ENCODE peak calls at places on chromosomes 3 and 15, in five cellular contexts. One of them, this sample, is unnamed.

GRCh38 chr3:53254810-53255359 is 937 bp downstream of the TKT start:
- DNase-seq in fibroblast of lung: peak
- DNase-seq in astrocyte: peak
- DNase-seq in fibroblast of pulmonary artery: peak
- DNase-seq in RWPE2: peak
- DNase-seq in this sample: peak

GRCh38 chr3:79724206-79724605 is 43.6 kb downstream of the ROBO1 start:
- DNase-seq in astrocyte: no peak
- DNase-seq in fibroblast of lung: no peak
- DNase-seq in fibroblast of pulmonary artery: no peak
- DNase-seq in RWPE2: no peak
- DNase-seq in this sample: no peak

GRCh38 chr3:17355591-17355990 is 386.8 kb downstream of the TBC1D5 start:
- DNase-seq in RWPE2: no peak
- DNase-seq in astrocyte: peak
- DNase-seq in fibroblast of lung: no peak
- DNase-seq in fibroblast of pulmonary artery: no peak
- DNase-seq in this sample: peak

GRCh38 chr3:58874795-58875194 is 175.0 kb downstream of the CFAP20DC start:
- DNase-seq in RWPE2: peak
- DNase-seq in fibroblast of lung: peak
- DNase-seq in fibroblast of pulmonary artery: no peak
- DNase-seq in astrocyte: peak
- DNase-seq in this sample: peak

GRCh38 chr15:91491131-91491950 is 362.2 kb upstream of the SLCO3A1 start:
- DNase-seq in fibroblast of lung: no peak
- DNase-seq in RWPE2: no peak
- DNase-seq in fibroblast of pulmonary artery: no peak
- DNase-seq in astrocyte: peak
- DNase-seq in this sample: peak

GRCh38 chr15:39472661-39473657 is 107.9 kb upstream of the THBS1 start:
- DNase-seq in astrocyte: peak
- DNase-seq in RWPE2: no peak
- DNase-seq in fibroblast of lung: peak
- DNase-seq in fibroblast of pulmonary artery: peak
- DNase-seq in this sample: peak

GRCh38 chr3:194773216-194773615 is 87.5 kb downstream of the FAM43A start:
- DNase-seq in RWPE2: no peak
- DNase-seq in astrocyte: no peak
- DNase-seq in fibroblast of pulmonary artery: peak
- DNase-seq in fibroblast of lung: peak
- DNase-seq in this sample: no peak

GRCh38 chr15:28112101-28112760 is 13.1 kb upstream of the OCA2 start:
- DNase-seq in fibroblast of pulmonary artery: no peak
- DNase-seq in astrocyte: no peak
- DNase-seq in RWPE2: peak
- DNase-seq in fibroblast of lung: no peak
- DNase-seq in this sample: no peak

GRCh38 chr3:49017978-49018706 is at the start of gene DALRD3:
- DNase-seq in fibroblast of lung: peak
- DNase-seq in RWPE2: no peak
- DNase-seq in astrocyte: peak
- DNase-seq in fibroblast of pulmonary artery: peak
- DNase-seq in this sample: peak
- H3K4me3 ChIP-seq in fibroblast of lung: peak
- H3K4me3 ChIP-seq in RWPE2: peak
- H3K4me3 ChIP-seq in astrocyte: peak
- H3K4me3 ChIP-seq in fibroblast of pulmonary artery: peak
- H3K4me3 ChIP-seq in this sample: peak

GRCh38 chr3:191894406-191894805 is 433.4 kb downstream of the PYDC2 start:
- DNase-seq in fibroblast of lung: no peak
- DNase-seq in astrocyte: peak
- DNase-seq in fibroblast of pulmonary artery: no peak
- DNase-seq in RWPE2: no peak
- DNase-seq in this sample: no peak
- TF ChIP-seq CTCF in fibroblast of lung: no peak
- TF ChIP-seq CTCF in astrocyte: no peak
- TF ChIP-seq CTCF in fibroblast of pulmonary artery: no peak
- TF ChIP-seq CTCF in RWPE2: no peak
- TF ChIP-seq CTCF in this sample: no peak

GRCh38 chr15:69689133-69689532 is 236.5 kb downstream of the RPLP1 start:
- DNase-seq in RWPE2: no peak
- DNase-seq in fibroblast of pulmonary artery: no peak
- DNase-seq in fibroblast of lung: no peak
- DNase-seq in astrocyte: no peak
- DNase-seq in this sample: no peak
- H3K4me3 ChIP-seq in RWPE2: no peak
- H3K4me3 ChIP-seq in fibroblast of pulmonary artery: no peak
- H3K4me3 ChIP-seq in fibroblast of lung: no peak
- H3K4me3 ChIP-seq in astrocyte: no peak
- H3K4me3 ChIP-seq in this sample: no peak

GRCh38 chr15:62392411-62392810 is 227.3 kb upstream of the C2CD4B start:
- DNase-seq in astrocyte: peak
- DNase-seq in RWPE2: no peak
- DNase-seq in fibroblast of lung: peak
- DNase-seq in fibroblast of pulmonary artery: no peak
- DNase-seq in this sample: peak
- TF ChIP-seq CTCF in astrocyte: no peak
- TF ChIP-seq CTCF in RWPE2: no peak
- TF ChIP-seq CTCF in fibroblast of lung: peak
- TF ChIP-seq CTCF in fibroblast of pulmonary artery: peak
- TF ChIP-seq CTCF in this sample: no peak

GRCh38 chr3:186119499-186119898 is 10.6 kb upstream of the ETV5 start:
- DNase-seq in fibroblast of lung: no peak
- DNase-seq in astrocyte: no peak
- DNase-seq in fibroblast of pulmonary artery: no peak
- DNase-seq in RWPE2: no peak
- DNase-seq in this sample: no peak
- H3K4me3 ChIP-seq in fibroblast of lung: no peak
- H3K4me3 ChIP-seq in astrocyte: no peak
- H3K4me3 ChIP-seq in fibroblast of pulmonary artery: no peak
- H3K4me3 ChIP-seq in RWPE2: no peak
- H3K4me3 ChIP-seq in this sample: no peak

GRCh38 chr15:72117698-72118399 is at the start of gene MYO9A:
- DNase-seq in fibroblast of pulmonary artery: peak
- DNase-seq in astrocyte: peak
- DNase-seq in RWPE2: peak
- DNase-seq in fibroblast of lung: peak
- DNase-seq in this sample: peak
- TF ChIP-seq CTCF in fibroblast of pulmonary artery: no peak
- TF ChIP-seq CTCF in astrocyte: no peak
- TF ChIP-seq CTCF in RWPE2: peak
- TF ChIP-seq CTCF in fibroblast of lung: no peak
- TF ChIP-seq CTCF in this sample: no peak

GRCh38 chr3:171459942-171460225 is 321 bp downstream of the TNIK start:
- DNase-seq in astrocyte: no peak
- DNase-seq in fibroblast of pulmonary artery: peak
- DNase-seq in RWPE2: no peak
- DNase-seq in fibroblast of lung: no peak
- DNase-seq in this sample: no peak

GRCh38 chr3:171459130-171459941 is 869 bp downstream of the TNIK start:
- DNase-seq in fibroblast of lung: peak
- DNase-seq in fibroblast of pulmonary artery: peak
- DNase-seq in astrocyte: peak
- DNase-seq in RWPE2: no peak
- DNase-seq in this sample: peak

GRCh38 chr3:171457263-171458055 is 2.7 kb downstream of the TNIK start:
- DNase-seq in fibroblast of pulmonary artery: no peak
- DNase-seq in astrocyte: no peak
- DNase-seq in fibroblast of lung: no peak
- DNase-seq in RWPE2: no peak
- DNase-seq in this sample: no peak

GRCh38 chr3:171458056-171458856 is 1.9 kb downstream of the TNIK start:
- DNase-seq in RWPE2: no peak
- DNase-seq in astrocyte: no peak
- DNase-seq in fibroblast of lung: peak
- DNase-seq in fibroblast of pulmonary artery: no peak
- DNase-seq in this sample: no peak

GRCh38 chr3:171458857-171459129 is 1.4 kb downstream of the TNIK start:
- DNase-seq in astrocyte: no peak
- DNase-seq in fibroblast of lung: no peak
- DNase-seq in fibroblast of pulmonary artery: no peak
- DNase-seq in RWPE2: no peak
- DNase-seq in this sample: no peak
- H3K4me3 ChIP-seq in astrocyte: peak
- H3K4me3 ChIP-seq in fibroblast of lung: peak
- H3K4me3 ChIP-seq in fibroblast of pulmonary artery: peak
- H3K4me3 ChIP-seq in RWPE2: peak
- H3K4me3 ChIP-seq in this sample: peak

This sample was measured in cardiac fibroblast.